ENCODE peak calls at places on chromosomes 7 and 10, in seven cellular contexts. X is activated T-cell treated with anti-CD3 and anti-CD28 coated beads, Interleukin-2, amount 50 U/mL, for 72 hours; M is tibial nerve; T is HCT116; Q is colonic mucosa; J is stimulated activated naive B cell treated with anti-CD40 and anti-IgM and Interleukin-4, amounts not matched to agents 10 μg/mL and 1 μg/mL and 100 μg/mL, for 72 hours; U is activated CD8-positive, alpha-beta memory T cell treated with anti-CD3 and anti-CD28 coated beads, Interleukin-2, amount 50 U/mL, for 48 hours. K is an unnamed sample.

GRCh38 chr7:118762451-118762850 is 537.9 kb downstream of the ANKRD7 start:
- DNase-seq in X (no peak), M (no peak), T (no peak), Q (no peak), J (no peak), U (no peak), K (no peak)

GRCh38 chr10:44731271-44731670 is 179.9 kb upstream of the TMEM72 start:
- DNase-seq in X (no peak), M (no peak), T (no peak), Q (no peak), J (no peak), U (no peak), K (no peak)

GRCh38 chr10:51244739-51245138 is 170.5 kb downstream of the PRKG1 start:
- DNase-seq in X (no peak), M (no peak), T (no peak), Q (no peak), J (no peak), U (no peak), K (no peak)

GRCh38 chr10:72065439-72066025 is 22.8 kb downstream of the SPOCK2 start:
- DNase-seq in X (no peak), M (no peak), T (no peak), Q (peak), J (no peak), U (no peak), K (no peak)

GRCh38 chr10:100518761-100519241 is 860 bp downstream of the SEC31B start:
- DNase-seq in X (peak), M (peak), T (peak), Q (peak), J (peak), U (peak), K (peak)

GRCh38 chr7:113480537-113480936 is 362.2 kb upstream of the SMIM30 start:
- DNase-seq in X (no peak), M (no peak), T (no peak), Q (no peak), J (no peak), U (no peak), K (no peak)

GRCh38 chr7:140225562-140226249 is 48.9 kb upstream of the KDM7A start:
- DNase-seq in X (no peak), M (no peak), T (no peak), Q (no peak), J (no peak), U (no peak), K (no peak)

GRCh38 chr7:44275829-44276570 is 49.4 kb downstream of the CAMK2B start:
- DNase-seq in X (no peak), M (no peak), T (no peak), Q (no peak), J (no peak), U (no peak), K (no peak)

GRCh38 chr7:7720750-7721621 is 2.6 kb upstream of the RPA3 start:
- DNase-seq in X (no peak), M (no peak), T (no peak), Q (no peak), J (no peak), U (no peak), K (no peak)

GRCh38 chr10:96227206-96227605 is 44.2 kb downstream of the BLNK start:
- DNase-seq in X (no peak), M (no peak), T (no peak), Q (no peak), J (no peak), U (no peak), K (no peak)

GRCh38 chr10:79418886-79419595 is 26.4 kb downstream of the ZCCHC24 start:
- DNase-seq in X (no peak), M (no peak), T (no peak), Q (no peak), J (no peak), U (no peak), K (no peak)

GRCh38 chr10:50385610-50386009 is 134.3 kb upstream of the ASAH2 start:
- DNase-seq in X (no peak), M (peak), T (no peak), Q (no peak), J (no peak), U (no peak), K (no peak)

GRCh38 chr7:104978460-104978859 is 35.5 kb upstream of the KMT2E start:
- DNase-seq in X (no peak), M (no peak), T (no peak), Q (no peak), J (no peak), U (no peak), K (no peak)

GRCh38 chr10:42755028-42755451 is 27.6 kb upstream of the BMS1 start:
- DNase-seq in X (peak), M (no peak), T (no peak), Q (no peak), J (no peak), U (no peak), K (no peak)

GRCh38 chr7:131945313-131945831 is 388.9 kb upstream of the PODXL start:
- DNase-seq in X (peak), M (no peak), T (peak), Q (peak), J (no peak), U (peak), K (peak)

K was measured in activated CD4-positive, alpha-beta memory T cell treated with anti-CD3 and anti-CD28 coated beads, Interleukin-2, amount 10 ng/mL, durations not matched to agents 7 days and 5 days.